ENCODE peak calls at places on chromosomes 6 and 20, in seven cellular contexts. N is RWPE1, M is neural crest cell, D is substantia nigra, H is GM04503, L is K562, U is HT-29. Y is an unnamed sample.

GRCh38 chr20:3811421-3812258 is 8.7 kb upstream of the AP5S1 start:
- DNase-seq in N (peak), M (no peak), D (peak), H (peak), L (no peak), U (peak), Y (peak)

GRCh38 chr6:170038251-170038650 is 252.6 kb downstream of the DLL1 start:
- DNase-seq in N (no peak), L (no peak), M (peak), H (no peak), D (no peak), U (no peak), Y (no peak)

GRCh38 chr6:93684339-93684738 is 265.0 kb upstream of the EPHA7 start:
- DNase-seq in D (no peak), U (peak), H (no peak), N (no peak), L (no peak), M (no peak), Y (no peak)

GRCh38 chr6:45438849-45439406 is 61.2 kb upstream of the SUPT3H start:
- DNase-seq in N (no peak), U (no peak), D (no peak), M (no peak), L (no peak), H (no peak), Y (peak)

GRCh38 chr6:118746100-118746874 is 94.9 kb upstream of the CEP85L start:
- DNase-seq in H (no peak), U (no peak), N (no peak), D (no peak), M (no peak), L (no peak), Y (no peak)

GRCh38 chr6:139568956-139569538 is 194.6 kb upstream of the CITED2 start:
- DNase-seq in D (no peak), M (no peak), N (peak), L (no peak), U (peak), H (peak), Y (peak)

GRCh38 chr6:43290905-43291355 is 7.1 kb upstream of the SLC22A7 start:
- DNase-seq in L (no peak), H (no peak), U (no peak), N (no peak), D (no peak), M (no peak), Y (no peak)

GRCh38 chr20:13821876-13822275 is 37.0 kb downstream of the NDUFAF5 start:
- DNase-seq in L (no peak), N (no peak), H (peak), U (no peak), M (no peak), D (no peak), Y (peak)

GRCh38 chr6:38495922-38496635 is 143.7 kb downstream of the BTBD9 start:
- DNase-seq in D (no peak), H (no peak), U (no peak), M (no peak), L (no peak), N (no peak), Y (no peak)

GRCh38 chr20:37288091-37288490 is 1.4 kb upstream of the MANBAL start:
- DNase-seq in N (no peak), D (no peak), H (no peak), M (no peak), L (no peak), U (no peak), Y (peak)

GRCh38 chr20:36063916-36064660 is 90.5 kb upstream of the EPB41L1 start:
- DNase-seq in U (no peak), L (no peak), H (no peak), D (no peak), N (no peak), M (no peak), Y (no peak)

GRCh38 chr6:39599996-39600395 is 125.2 kb downstream of the KIF6 start:
- DNase-seq in D (no peak), U (no peak), N (no peak), H (peak), L (no peak), M (no peak), Y (no peak)

GRCh38 chr6:138349891-138350290 is 27.8 kb upstream of the SMIM28 start:
- DNase-seq in H (peak), U (no peak), N (no peak), D (no peak), M (no peak), L (no peak), Y (no peak)

GRCh38 chr6:116059713-116060571 is 749 bp downstream of the FRK start:
- DNase-seq in L (no peak), D (no peak), N (peak), M (no peak), U (peak), H (no peak), Y (peak)

GRCh38 chr6:122839906-122840305 is 50.8 kb downstream of the SMPDL3A start:
- DNase-seq in H (no peak), U (no peak), D (no peak), N (no peak), L (no peak), M (no peak), Y (no peak)

GRCh38 chr6:1917628-1918371 is 308.1 kb downstream of the FOXC1 start:
- DNase-seq in U (peak), H (peak), D (no peak), N (peak), L (no peak), M (no peak), Y (peak)

GRCh38 chr6:161869491-161869890 is 595.6 kb upstream of the AGPAT4 start:
- DNase-seq in L (no peak), D (no peak), N (no peak), H (no peak), U (no peak), M (no peak), Y (no peak)

GRCh38 chr6:17919494-17919893 is 67.9 kb downstream of the KIF13A start:
- DNase-seq in D (no peak), H (no peak), N (no peak), L (no peak), U (no peak), M (no peak), Y (no peak)

GRCh38 chr20:43305749-43306148 is 116.0 kb upstream of the PTPRT start:
- DNase-seq in U (no peak), D (no peak), H (no peak), M (no peak), L (no peak), N (no peak), Y (no peak)

GRCh38 chr6:92297101-92297500 is 1122.3 kb downstream of the EPHA7 start:
- DNase-seq in N (no peak), L (no peak), H (no peak), M (no peak), U (no peak), D (no peak), Y (no peak)

GRCh38 chr20:63701051-63701328 is 4.5 kb downstream of the TNFRSF6B start:
- DNase-seq in M (no peak), U (no peak), L (no peak), D (no peak), H (no peak), N (no peak), Y (no peak)

GRCh38 chr6:3368701-3369100 is 88.1 kb downstream of the SLC22A23 start:
- DNase-seq in L (no peak), U (no peak), N (no peak), M (no peak), H (no peak), D (no peak), Y (no peak)

GRCh38 chr20:45993197-45993951 is 15.3 kb upstream of the MMP9 start:
- DNase-seq in U (peak), L (no peak), N (peak), D (no peak), M (no peak), H (no peak), Y (peak)

GRCh38 chr20:23530937-23531567 is 37.2 kb downstream of the CST9L start:
- DNase-seq in U (no peak), L (no peak), M (no peak), D (no peak), N (no peak), H (no peak), Y (no peak)

Y was measured in bronchial epithelial cell.